ENCODE peak calls at places on chromosomes 13 and 19, in nine cellular contexts. W is A549, D is cardiac muscle cell, F is fibroblast of lung, K is testis, G is transverse colon, Q is coronary artery, A is Panc1, Z is body of pancreas. L is an unnamed sample.

GRCh38 chr13:27097691-27098090 is 73.9 kb downstream of the USP12 start:
- DNase-seq in W (no peak), D (no peak), F (no peak), K (no peak), G (no peak), Q (no peak), A (no peak), Z (no peak), L (no peak)

GRCh38 chr13:53105881-53106280 is 77.3 kb downstream of the OLFM4 start:
- DNase-seq in W (no peak), D (no peak), F (no peak), K (no peak), G (no peak), Q (no peak), A (no peak), Z (peak), L (no peak)

GRCh38 chr19:49331616-49332055 is 3.6 kb upstream of the CD37 start:
- DNase-seq in W (peak), D (peak), F (peak), K (peak), G (no peak), Q (peak), A (no peak), Z (peak), L (no peak)

GRCh38 chr19:13952154-13953020 is at the start of gene DCAF15:
- DNase-seq in W (peak), D (peak), F (peak), K (peak), G (peak), Q (peak), A (peak), Z (peak), L (peak)

GRCh38 chr13:50410921-50411712 is 395.9 kb downstream of the KCNRG start:
- DNase-seq in W (peak), D (peak), F (peak), K (no peak), G (no peak), Q (no peak), A (peak), Z (no peak), L (peak)

GRCh38 chr19:29811125-29812079 is at the start of gene CCNE1:
- DNase-seq in W (peak), D (peak), F (peak), K (peak), G (peak), Q (peak), A (no peak), Z (peak), L (peak)

GRCh38 chr13:50685491-50685890 is 158.0 kb downstream of the DLEU7 start:
- DNase-seq in W (no peak), D (peak), F (peak), K (peak), G (peak), Q (no peak), A (no peak), Z (peak), L (no peak)

GRCh38 chr19:48230555-48231129 is 25.1 kb downstream of the CARD8 start:
- DNase-seq in W (no peak), D (no peak), F (no peak), K (no peak), G (no peak), Q (no peak), A (no peak), Z (no peak), L (no peak)

GRCh38 chr13:110478405-110479214 is 82.9 kb downstream of the RAB20 start:
- DNase-seq in W (no peak), D (no peak), F (no peak), K (no peak), G (no peak), Q (no peak), A (no peak), Z (no peak), L (no peak)

GRCh38 chr13:44759222-44759721 is 183.1 kb upstream of the TSC22D1 start:
- DNase-seq in W (no peak), D (no peak), F (peak), K (no peak), G (peak), Q (no peak), A (no peak), Z (peak), L (no peak)

GRCh38 chr19:958967-959685 is 25.0 kb upstream of the WDR18 start:
- DNase-seq in W (peak), D (no peak), F (peak), K (no peak), G (no peak), Q (no peak), A (no peak), Z (no peak), L (no peak)

GRCh38 chr19:30887042-30887441 is 462.2 kb downstream of the TSHZ3 start:
- DNase-seq in W (no peak), D (no peak), F (no peak), K (no peak), G (no peak), Q (peak), A (no peak), Z (no peak), L (no peak)

GRCh38 chr13:20815469-20815868 is 41.7 kb upstream of the EEF1AKMT1 start:
- DNase-seq in W (no peak), D (no peak), F (peak), K (no peak), G (no peak), Q (no peak), A (no peak), Z (no peak), L (no peak)

GRCh38 chr13:74246398-74246975 is 112.3 kb upstream of the KLF12 start:
- DNase-seq in W (no peak), D (no peak), F (peak), K (peak), G (no peak), Q (no peak), A (no peak), Z (no peak), L (no peak)

GRCh38 chr19:2540251-2540645 is 64.3 kb downstream of the GADD45B start:
- DNase-seq in W (no peak), D (no peak), F (no peak), K (no peak), G (no peak), Q (no peak), A (no peak), Z (no peak), L (no peak)

GRCh38 chr13:21661097-21661496 is 9.8 kb upstream of the FGF9 start:
- DNase-seq in W (no peak), D (no peak), F (no peak), K (no peak), G (no peak), Q (no peak), A (no peak), Z (no peak), L (no peak)

GRCh38 chr19:47417107-47417745 is 2.1 kb downstream of the MEIS3 start:
- DNase-seq in W (no peak), D (no peak), F (no peak), K (no peak), G (no peak), Q (no peak), A (no peak), Z (no peak), L (no peak)

GRCh38 chr19:342801-343421 is 1.7 kb downstream of the MIER2 start:
- DNase-seq in W (no peak), D (no peak), F (peak), K (peak), G (peak), Q (no peak), A (no peak), Z (peak), L (peak)

GRCh38 chr13:32881792-32882175 is 134.4 kb upstream of the KL start:
- DNase-seq in W (no peak), D (no peak), F (no peak), K (no peak), G (no peak), Q (no peak), A (no peak), Z (no peak), L (no peak)
- H3K27ac ChIP-seq in W (no peak), D (no peak), F (no peak), K (no peak), G (peak), Q (no peak), A (no peak), Z (no peak), L (no peak)

GRCh38 chr13:93878675-93879074 is 600.8 kb downstream of the DCT start:
- DNase-seq in W (no peak), D (no peak), F (no peak), K (no peak), G (no peak), Q (no peak), A (no peak), Z (no peak), L (no peak)
- H3K27ac ChIP-seq in W (no peak), D (no peak), F (no peak), K (no peak), G (no peak), Q (no peak), A (no peak), Z (no peak), L (no peak)

GRCh38 chr13:38826182-38826813 is 139.4 kb downstream of the FREM2 start:
- DNase-seq in W (no peak), D (no peak), F (no peak), K (no peak), G (no peak), Q (no peak), A (no peak), Z (peak), L (no peak)

GRCh38 chr13:38819596-38819995 is 132.7 kb downstream of the FREM2 start:
- DNase-seq in W (no peak), D (no peak), F (no peak), K (no peak), G (no peak), Q (no peak), A (no peak), Z (no peak), L (no peak)

GRCh38 chr13:38824342-38824741 is 137.5 kb downstream of the FREM2 start:
- DNase-seq in W (no peak), D (no peak), F (no peak), K (no peak), G (no peak), Q (no peak), A (no peak), Z (no peak), L (no peak)

GRCh38 chr13:38819053-38819452 is 132.2 kb downstream of the FREM2 start:
- DNase-seq in W (no peak), D (no peak), F (peak), K (no peak), G (no peak), Q (no peak), A (no peak), Z (no peak), L (no peak)

DNA sequence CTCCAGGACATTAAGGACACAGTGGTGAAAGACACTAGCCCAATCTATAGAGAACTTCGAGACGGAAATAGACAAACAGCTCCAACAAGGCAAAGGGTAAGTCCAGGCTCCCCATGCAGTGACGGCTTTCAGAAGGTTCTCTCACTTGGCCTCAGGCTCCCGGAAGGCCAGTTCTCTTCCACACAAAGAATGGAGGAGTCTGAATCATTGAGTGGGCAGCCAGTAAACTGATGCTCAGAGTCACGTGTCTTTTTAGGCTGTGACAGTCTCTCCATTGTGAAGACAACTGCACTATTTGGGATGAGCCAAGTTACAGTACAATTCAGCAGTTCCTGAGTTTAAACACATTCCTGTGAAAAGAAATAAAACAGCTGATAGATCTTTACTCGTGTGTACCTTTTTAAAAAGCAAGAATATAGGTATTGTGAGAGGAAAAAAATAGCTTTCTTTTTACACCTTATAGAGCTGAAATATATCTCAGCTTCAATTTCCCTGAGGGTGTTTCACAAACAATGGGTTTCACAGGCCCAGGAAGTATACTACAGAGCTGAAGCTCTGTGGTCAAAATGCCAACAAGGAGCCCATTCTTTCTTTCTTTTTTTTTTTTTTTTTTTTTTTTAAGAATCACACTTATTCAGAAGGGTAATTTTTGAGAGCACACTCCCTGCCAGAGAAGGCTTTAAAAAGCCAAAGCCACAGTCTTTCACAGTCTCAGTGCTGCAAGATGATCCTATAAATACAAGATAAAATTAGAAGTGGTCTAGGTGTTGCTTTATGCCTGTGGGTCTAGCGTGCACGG is 135.1 kb downstream of the FREM2 start:
- DNase-seq in W (no peak), D (no peak), F (peak), K (no peak), G (no peak), Q (no peak), A (no peak), Z (no peak), L (no peak)
- H3K27ac ChIP-seq in W (no peak), D (no peak), F (no peak), K (no peak), G (no peak), Q (no peak), A (no peak), Z (no peak), L (no peak)

GRCh38 chr19:40214936-40215335 is 3.2 kb downstream of the TTC9B start:
- DNase-seq in W (no peak), D (no peak), F (no peak), K (no peak), G (no peak), Q (no peak), A (no peak), Z (no peak), L (no peak)

GRCh38 chr19:40216777-40217026 is 1.5 kb downstream of the TTC9B start:
- DNase-seq in W (no peak), D (no peak), F (no peak), K (no peak), G (no peak), Q (no peak), A (no peak), Z (no peak), L (no peak)

GRCh38 chr19:40217921-40218890 is at the start of gene TTC9B:
- DNase-seq in W (no peak), D (peak), F (no peak), K (peak), G (no peak), Q (no peak), A (no peak), Z (no peak), L (peak)

GRCh38 chr19:40216013-40216776 is 2.0 kb downstream of the TTC9B start:
- DNase-seq in W (no peak), D (no peak), F (no peak), K (no peak), G (no peak), Q (no peak), A (no peak), Z (no peak), L (no peak)

GRCh38 chr19:40217027-40217810 is 965 bp downstream of the TTC9B start:
- DNase-seq in W (peak), D (peak), F (no peak), K (peak), G (peak), Q (no peak), A (peak), Z (peak), L (no peak)
- H3K27ac ChIP-seq in W (no peak), D (no peak), F (no peak), K (no peak), G (no peak), Q (no peak), A (no peak), Z (no peak), L (no peak)

DNA sequence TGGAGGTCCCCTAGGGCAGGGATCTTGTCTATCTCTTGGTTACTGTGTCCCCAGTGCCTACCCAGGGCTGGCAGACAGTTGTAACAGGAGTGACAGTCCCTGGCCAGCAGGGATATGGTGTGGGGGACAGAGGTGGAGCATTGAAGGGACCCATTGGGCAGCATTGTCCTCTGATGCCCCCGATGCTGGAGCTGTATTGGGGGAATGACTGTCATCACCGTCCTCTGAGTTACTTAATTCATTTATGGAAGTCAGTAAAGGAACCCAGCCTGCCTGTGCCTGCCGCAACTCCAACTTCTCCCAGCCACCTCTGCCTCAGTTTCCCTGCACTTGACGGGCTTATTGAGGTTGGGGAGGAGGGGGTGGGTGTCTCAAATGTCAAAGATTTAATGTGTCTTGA is 1.1 kb upstream of the KLF2 start:
- DNase-seq in W (no peak), D (no peak), F (no peak), K (no peak), G (no peak), Q (peak), A (no peak), Z (no peak), L (no peak)
- H3K27ac ChIP-seq in W (peak), D (no peak), F (peak), K (peak), G (peak), Q (peak), A (no peak), Z (no peak), L (peak)

DNA sequence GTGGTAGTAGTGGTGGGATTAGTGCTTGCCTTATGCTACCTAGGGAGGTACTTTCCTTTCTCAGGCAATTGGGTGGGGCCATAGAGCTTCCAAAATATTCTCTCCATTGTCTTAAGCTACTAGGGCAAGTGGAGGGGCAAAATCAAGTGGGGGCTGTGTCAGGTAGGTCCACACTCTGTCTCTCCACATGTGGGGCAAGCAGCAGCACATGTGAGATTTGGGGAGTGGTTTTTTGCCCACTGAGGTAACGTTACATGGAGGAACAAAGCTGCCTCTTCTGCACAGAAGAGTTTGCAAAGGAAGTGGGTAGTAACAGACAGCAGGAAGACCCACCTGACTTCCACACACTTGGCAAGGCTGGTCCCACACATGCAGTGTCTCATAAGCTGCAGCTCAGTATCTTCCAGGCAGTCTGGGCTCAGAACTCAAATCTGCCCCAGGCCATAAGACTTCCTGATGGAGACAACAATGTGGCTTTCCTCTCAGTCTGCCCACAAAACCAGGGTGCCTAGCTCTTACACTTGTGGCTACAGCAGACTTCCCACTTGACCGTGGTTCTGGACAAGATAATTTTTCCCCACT is 1581.5 kb upstream of the PCDH20 start:
- DNase-seq in W (no peak), D (no peak), F (no peak), K (no peak), G (no peak), Q (no peak), A (no peak), Z (no peak), L (no peak)
- H3K27ac ChIP-seq in W (no peak), D (no peak), F (no peak), K (no peak), G (no peak), Q (no peak), A (no peak), Z (no peak), L (no peak)

GRCh38 chr19:17605761-17606745 is 50.6 kb downstream of the COLGALT1 start:
- DNase-seq in W (peak), D (peak), F (peak), K (peak), G (peak), Q (no peak), A (peak), Z (peak), L (peak)
- H3K27ac ChIP-seq in W (peak), D (peak), F (no peak), K (peak), G (peak), Q (no peak), A (peak), Z (no peak), L (no peak)

L was measured in SJSA1.